ENCODE peak calls at places on chromosomes 4 and X, in nine cellular contexts. R, U, M, C, W, O, L, J and B are unnamed samples.

GRCh38 chr4:22531226-22531625 is 15.4 kb upstream of the ADGRA3 start:
- DNase-seq in R (no peak), U (no peak), M (no peak), C (no peak), W (no peak), O (no peak), L (no peak), J (peak; percentile 37), B (no peak)

GRCh38 chr4:108036252-108036651 is 46.6 kb downstream of the HADH start:
- DNase-seq in R (no peak), U (no peak), M (no peak), C (no peak), W (no peak), O (no peak), L (no peak), J (no peak), B (no peak)

GRCh38 chr4:109077486-109077885 is 225.0 kb downstream of the COL25A1 start:
- DNase-seq in R (peak; percentile 56), U (no peak), M (no peak), C (no peak), W (no peak), O (no peak), L (no peak), J (no peak), B (no peak)

GRCh38 chr4:48653217-48654014 is 126.7 kb downstream of the FRYL start:
- DNase-seq in R (peak; percentile 77), U (peak; percentile 79), M (peak; percentile 84), C (peak; percentile 20), W (peak; percentile 37), O (no peak), L (no peak), J (peak; percentile 73), B (no peak)

GRCh38 chrX:132490086-132490419 is 1.2 kb upstream of the MBNL3 start:
- DNase-seq in R (no peak), U (no peak), M (no peak), C (peak; percentile 6), W (no peak), O (no peak), L (no peak), J (no peak), B (no peak)

GRCh38 chr4:175405961-175406360 is 406.1 kb downstream of the GPM6A start:
- DNase-seq in R (no peak), U (no peak), M (no peak), C (no peak), W (no peak), O (no peak), L (no peak), J (no peak), B (no peak)

GRCh38 chrX:15815779-15816452 is 25.6 kb downstream of the ZRSR2 start:
- DNase-seq in R (peak; percentile 50), U (peak; percentile 33), M (no peak), C (peak; percentile 66), W (peak; percentile 63), O (peak; percentile 79), L (peak; percentile 8), J (peak; percentile 31), B (no peak)

GRCh38 chr4:23978031-23978430 is 88.2 kb upstream of the PPARGC1A start:
- DNase-seq in R (no peak), U (peak; percentile 51), M (peak; percentile 33), C (no peak), W (no peak), O (no peak), L (no peak), J (peak; percentile 5), B (no peak)

GRCh38 chr4:64174247-64174882 is 234.9 kb downstream of the TECRL start:
- DNase-seq in R (no peak), U (no peak), M (no peak), C (no peak), W (no peak), O (no peak), L (no peak), J (no peak), B (no peak)

GRCh38 chr4:104989363-104989762 is 157.3 kb upstream of the TET2 start:
- DNase-seq in R (no peak), U (peak; percentile 41), M (peak; percentile 76), C (no peak), W (no peak), O (no peak), L (no peak), J (no peak), B (no peak)

GRCh38 chr4:52288212-52288611 is 237.1 kb downstream of the SPATA18 start:
- DNase-seq in R (no peak), U (no peak), M (no peak), C (no peak), W (no peak), O (no peak), L (no peak), J (no peak), B (no peak)

GRCh38 chr4:55032788-55033187 is 92.6 kb downstream of the KDR start:
- DNase-seq in R (peak; percentile 38), U (no peak), M (no peak), C (peak; percentile 37), W (no peak), O (no peak), L (no peak), J (no peak), B (peak; percentile 41)

GRCh38 chrX:121987163-121987562 is 939.8 kb downstream of the GLUD2 start:
- DNase-seq in R (no peak), U (no peak), M (peak; percentile 55), C (no peak), W (no peak), O (no peak), L (no peak), J (peak; percentile 64), B (no peak)

GRCh38 chr4:68272860-68273259 is 27.4 kb upstream of the TMPRSS11B start:
- DNase-seq in R (no peak), U (no peak), M (peak; percentile 31), C (peak; percentile 28), W (peak; percentile 87), O (no peak), L (no peak), J (peak; percentile 64), B (no peak)

GRCh38 chr4:54091637-54092404 is 8.1 kb upstream of the GSX2 start:
- DNase-seq in R (peak; percentile 85), U (peak; percentile 70), M (peak; percentile 49), C (peak; percentile 64), W (peak; percentile 63), O (peak; percentile 93), L (peak; percentile 35), J (peak; percentile 85), B (peak; percentile 44)

GRCh38 chr4:77697860-77698599 is 92.4 kb downstream of the CXCL13 start:
- DNase-seq in R (peak; percentile 79), U (peak; percentile 67), M (peak; percentile 55), C (peak; percentile 37), W (peak; percentile 79), O (peak; percentile 52), L (no peak), J (peak; percentile 75), B (no peak)

GRCh38 chr4:150032541-150032940 is 45.7 kb upstream of the DCLK2 start:
- DNase-seq in R (no peak), U (peak; percentile 26), M (no peak), C (no peak), W (no peak), O (no peak), L (no peak), J (no peak), B (no peak)

GRCh38 chrX:123968383-123969050 is 7.0 kb downstream of the STAG2 start:
- DNase-seq in R (no peak), U (no peak), M (no peak), C (no peak), W (no peak), O (no peak), L (no peak), J (no peak), B (no peak)

GRCh38 chrX:17435476-17435875 is 60.5 kb downstream of the NHS start:
- DNase-seq in R (no peak), U (no peak), M (no peak), C (peak; percentile 75), W (no peak), O (no peak), L (no peak), J (no peak), B (no peak)
- H2AFZ ChIP-seq in R (no peak overlapping the region), U (no peak overlapping the region), M (no peak overlapping the region), C (no peak overlapping the region), W (no peak overlapping the region), O (no peak overlapping the region), L (no peak overlapping the region), J (no peak overlapping the region), B (no peak overlapping the region)

DNA sequence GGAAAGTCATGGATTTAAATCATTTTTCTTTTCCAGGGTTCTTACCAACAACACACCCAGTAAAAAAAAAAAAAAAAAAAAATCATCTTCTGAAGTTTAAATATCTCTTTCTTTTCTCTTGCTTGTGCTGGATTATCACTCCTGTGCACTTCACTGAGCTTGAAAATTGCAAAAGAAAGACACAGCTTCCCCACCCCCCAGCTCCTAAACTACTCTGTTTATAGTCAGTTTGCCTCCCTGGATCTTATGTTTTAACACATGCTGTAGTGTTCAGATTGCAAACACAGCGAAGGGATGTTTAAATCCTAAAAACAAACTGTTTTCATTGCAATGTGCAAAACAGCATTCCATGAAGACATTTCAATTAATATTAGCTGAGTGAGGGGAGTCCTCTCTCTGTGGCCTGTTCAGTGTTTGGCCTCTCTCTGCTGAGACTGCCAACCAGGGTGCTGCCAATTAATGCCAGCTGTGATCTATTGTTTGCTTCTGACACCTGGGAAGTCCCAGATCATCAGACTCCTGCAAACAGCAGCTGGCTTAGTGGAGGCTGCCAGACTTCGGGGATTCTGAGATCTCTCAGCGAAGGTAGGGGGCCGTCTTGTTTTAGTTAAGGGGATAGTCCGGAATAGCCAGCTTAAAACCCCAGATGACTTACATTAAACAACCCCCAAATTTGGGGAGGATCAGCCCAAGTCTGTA is 171.2 kb upstream of the PITX2 start:
- DNase-seq in R (peak; percentile 36), U (no peak), M (no peak), C (peak; percentile 83), W (peak; percentile 42), O (no peak), L (no peak), J (no peak), B (no peak)
- H2AFZ ChIP-seq in R (no peak overlapping the region), U (no peak overlapping the region), M (no peak overlapping the region), C (no peak overlapping the region), W (peak overlapping the region; percentile 23), O (no peak overlapping the region), L (no peak overlapping the region), J (no peak overlapping the region), B (no peak overlapping the region)

GRCh38 chr4:41912546-41912945 is 22.7 kb upstream of the TMEM33 start:
- DNase-seq in R (no peak), U (no peak), M (no peak), C (no peak), W (no peak), O (no peak), L (no peak), J (no peak), B (no peak)
- H2AFZ ChIP-seq in R (no peak overlapping the region), U (no peak overlapping the region), M (no peak overlapping the region), C (no peak overlapping the region), W (no peak overlapping the region), O (no peak overlapping the region), L (no peak overlapping the region), J (no peak overlapping the region), B (no peak overlapping the region)

DNA sequence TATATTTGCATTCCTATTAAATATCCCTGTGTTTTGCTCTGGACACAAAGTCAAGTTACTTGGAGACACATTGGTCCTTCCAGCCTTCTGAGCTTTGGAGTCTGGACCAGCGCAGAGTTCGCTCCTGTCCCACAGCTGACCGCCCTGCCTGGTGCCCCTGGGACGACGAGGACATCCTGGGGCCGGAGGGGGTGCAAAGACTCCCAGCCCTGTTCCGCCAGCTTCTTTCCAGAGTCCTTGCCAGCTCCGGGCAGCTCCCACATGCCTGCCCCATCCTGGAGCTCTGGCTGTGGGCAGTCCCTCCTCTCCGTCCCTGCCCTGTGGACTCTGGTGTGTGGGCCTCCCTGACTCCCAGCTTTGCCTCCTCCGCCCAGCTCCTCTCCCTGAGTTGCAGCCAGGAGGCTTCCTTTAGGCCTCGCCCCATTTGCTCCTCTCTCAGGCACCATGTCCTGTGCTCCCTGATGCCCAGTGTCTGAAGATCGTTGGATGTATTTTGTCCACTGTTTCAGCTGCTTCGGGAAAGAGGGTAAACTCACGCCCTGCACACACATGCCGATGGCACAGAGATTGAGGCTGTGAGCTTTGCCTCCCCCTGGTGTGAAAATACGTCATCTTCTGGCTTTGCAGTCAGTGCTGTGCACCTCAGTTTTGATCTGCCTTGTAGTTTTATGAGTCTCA is 4.9 kb upstream of the PCGF3 start:
- DNase-seq in R (no peak), U (no peak), M (no peak), C (no peak), W (peak; percentile 36), O (peak; percentile 63), L (no peak), J (no peak), B (no peak)
- H2AFZ ChIP-seq in R (no peak overlapping the region), U (peak overlapping the region; percentile 49), M (no peak overlapping the region), C (no peak overlapping the region), W (no peak overlapping the region), O (no peak overlapping the region), L (no peak overlapping the region), J (no peak overlapping the region), B (no peak overlapping the region)